ENCODE peak calls at places on chromosome 22, in four cellular contexts. P, W, H and K are unnamed samples.

GRCh38 chr22:20011123-20011992 is 5.3 kb downstream of the ARVCF start:
- DNase-seq in P (no peak), W (no peak), H (no peak), K (no peak)

GRCh38 chr22:18954333-18954732 is 18.2 kb upstream of the PRODH start:
- DNase-seq in P (peak; percentile 33), W (peak; percentile 16), H (peak; percentile 84), K (peak; percentile 81)

GRCh38 chr22:48155446-48155845 is 1393.0 kb downstream of the TBC1D22A start:
- DNase-seq in P (no peak), W (no peak), H (no peak), K (no peak)

GRCh38 chr22:20312396-20313191 is 7.3 kb downstream of the DGCR6L start:
- DNase-seq in P (no peak), W (no peak), H (no peak), K (no peak)

GRCh38 chr22:17633217-17633997 is 4.9 kb upstream of the ATP6V1E1 start:
- DNase-seq in P (peak; percentile 65), W (peak; percentile 92), H (no peak), K (no peak)

GRCh38 chr22:23152238-23153114 is 7.2 kb downstream of the RAB36 start:
- DNase-seq in P (no peak), W (no peak), H (peak; percentile 46), K (no peak)

GRCh38 chr22:40567106-40567505 is 69.4 kb downstream of the MRTFA start:
- DNase-seq in P (peak; percentile 51), W (peak; percentile 81), H (no peak), K (no peak)

GRCh38 chr22:29621761-29622526 is 18.5 kb downstream of the NF2 start:
- DNase-seq in P (peak; percentile 94), W (peak; percentile 98), H (no peak), K (no peak)

GRCh38 chr22:17772963-17773605 is 1.2 kb downstream of the BID start:
- DNase-seq in P (peak; percentile 25), W (peak; percentile 62), H (no peak), K (no peak)

GRCh38 chr22:29336751-29337490 is 21.4 kb upstream of the RASL10A start:
- DNase-seq in P (no peak), W (no peak), H (no peak), K (no peak)

GRCh38 chr22:23120415-23120899 is 21.3 kb downstream of the RSPH14 start:
- DNase-seq in P (no peak), W (no peak), H (no peak), K (no peak)

GRCh38 chr22:26367402-26368245 is 61.4 kb upstream of the ASPHD2 start:
- DNase-seq in P (peak; percentile 38), W (peak; percentile 34), H (peak; percentile 39), K (peak; percentile 62)

GRCh38 chr22:49136816-49137180 is 690.9 kb downstream of the BRD1 start:
- DNase-seq in P (no peak), W (no peak), H (no peak), K (no peak)

GRCh38 chr22:19058713-19059451 is 63.3 kb downstream of the DGCR2 start:
- DNase-seq in P (no peak), W (no peak), H (no peak), K (no peak)

GRCh38 chr22:44187652-44188230 is 7.0 kb downstream of the PARVG start:
- DNase-seq in P (no peak), W (no peak), H (no peak), K (no peak)

GRCh38 chr22:50179937-50180726 is 5.6 kb upstream of the TRABD start:
- DNase-seq in P (no peak), W (no peak), H (no peak), K (no peak)

GRCh38 chr22:31947296-31947695 is 3.0 kb downstream of the YWHAH start:
- DNase-seq in P (peak; percentile 30), W (no peak), H (peak; percentile 63), K (peak; percentile 65)

GRCh38 chr22:30728829-30729228 is 34.2 kb downstream of the OSBP2 start:
- DNase-seq in P (no peak), W (no peak), H (no peak), K (no peak)

GRCh38 chr22:30733081-30733680 is 38.5 kb downstream of the OSBP2 start:
- DNase-seq in P (peak; percentile 79), W (peak; percentile 88), H (no peak), K (no peak)

GRCh38 chr22:30730351-30730750 is 35.7 kb downstream of the OSBP2 start:
- DNase-seq in P (no peak), W (peak; percentile 11), H (no peak), K (no peak)

GRCh38 chr22:30731658-30732057 is 37.0 kb downstream of the OSBP2 start:
- DNase-seq in P (no peak), W (no peak), H (no peak), K (no peak)

GRCh38 chr22:30732426-30732825 is 37.8 kb downstream of the OSBP2 start:
- DNase-seq in P (no peak), W (no peak), H (no peak), K (no peak)
- TF ChIP-seq CTCF in P (no peak), W (no peak), H (no peak), K (no peak)

GRCh38 chr22:42268852-42269406 is 1.5 kb downstream of the TCF20 start:
- DNase-seq in P (no peak), W (no peak), H (no peak), K (no peak)

GRCh38 chr22:42271191-42271813 is 849 bp upstream of the TCF20 start:
- DNase-seq in P (no peak), W (no peak), H (no peak), K (no peak)

GRCh38 chr22:42270512-42271190 is at the start of gene TCF20:
- DNase-seq in P (peak; percentile 59), W (peak; percentile 64), H (peak; percentile 99), K (peak; percentile 96)

GRCh38 chr22:42270178-42270511 is 308 bp downstream of the TCF20 start:
- DNase-seq in P (no peak), W (no peak), H (no peak), K (no peak)

DNA sequence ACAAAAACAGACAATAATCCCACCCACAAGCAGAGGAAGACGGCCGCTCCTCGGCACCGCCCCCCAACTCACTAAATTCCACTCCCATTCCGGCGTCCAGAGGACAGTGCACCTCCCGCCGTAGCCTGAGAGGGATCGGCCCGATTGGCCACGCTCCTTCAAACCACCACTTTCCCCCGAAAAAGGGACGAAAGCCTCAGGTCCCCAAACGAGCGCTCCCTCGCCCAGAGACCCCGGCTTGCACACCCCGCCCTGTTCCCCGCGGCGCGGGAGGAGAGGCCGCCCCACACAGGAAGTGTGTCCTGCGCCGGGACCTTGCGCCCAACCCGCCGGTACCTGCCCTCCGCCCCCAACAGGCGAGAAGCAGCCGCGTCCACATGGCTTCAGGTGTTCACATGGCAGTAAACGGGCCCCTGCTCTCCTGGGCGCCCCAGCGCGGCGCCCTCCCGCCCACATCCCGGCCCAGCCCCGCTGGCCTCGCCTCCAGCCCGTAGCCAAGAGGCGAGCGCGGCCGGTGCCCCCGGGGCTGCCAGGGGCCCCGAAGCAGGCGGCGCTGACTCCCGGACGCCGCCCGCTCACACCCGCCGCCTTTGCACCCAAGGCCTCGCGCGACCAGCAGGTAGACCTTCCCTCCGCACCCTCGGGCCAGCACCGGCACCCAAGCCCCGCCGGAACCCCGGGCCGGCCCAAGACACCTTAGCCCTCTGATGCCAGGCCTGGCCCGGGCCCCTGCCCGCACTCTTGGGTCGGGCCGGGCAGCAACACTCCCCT is 861 bp downstream of the TCF20 start:
- DNase-seq in P (no peak), W (no peak), H (peak; percentile 90), K (peak; percentile 86)
- TF ChIP-seq CTCF in P (no peak), W (no peak), H (peak; percentile 8), K (peak; percentile 30)

GRCh38 chr22:38258895-38259294 is 13.9 kb downstream of the TMEM184B start:
- DNase-seq in P (no peak), W (no peak), H (no peak), K (no peak)

GRCh38 chr22:38261478-38261803 is 11.4 kb downstream of the TMEM184B start:
- DNase-seq in P (no peak), W (no peak), H (no peak), K (no peak)

GRCh38 chr22:38262051-38262795 is 10.6 kb downstream of the TMEM184B start:
- DNase-seq in P (no peak), W (peak; percentile 34), H (peak; percentile 71), K (peak; percentile 73)

GRCh38 chr22:38259370-38259769 is 13.4 kb downstream of the TMEM184B start:
- DNase-seq in P (no peak), W (no peak), H (no peak), K (no peak)

GRCh38 chr22:38260760-38261477 is 11.9 kb downstream of the TMEM184B start:
- DNase-seq in P (peak; percentile 42), W (peak; percentile 18), H (no peak), K (no peak)
- TF ChIP-seq CTCF in P (peak; percentile 29), W (peak; percentile 26), H (peak; percentile 37), K (peak; percentile 24)

GRCh38 chr22:36432592-36433317 is 45.0 kb upstream of the MYH9 start:
- DNase-seq in P (peak; percentile 49), W (peak; percentile 90), H (no peak), K (no peak)

GRCh38 chr22:36439481-36440271 is 41.8 kb downstream of the TXN2 start:
- DNase-seq in P (peak; percentile 95), W (peak; percentile 98), H (no peak), K (no peak)

GRCh38 chr22:36433318-36434231 is 45.8 kb upstream of the MYH9 start:
- DNase-seq in P (no peak), W (peak; percentile 36), H (no peak), K (no peak)

GRCh38 chr22:36431977-36432376 is 44.2 kb upstream of the MYH9 start:
- DNase-seq in P (no peak), W (no peak), H (no peak), K (no peak)

GRCh38 chr22:36435516-36436415 is 45.7 kb downstream of the TXN2 start:
- DNase-seq in P (no peak), W (no peak), H (peak; percentile 54), K (peak; percentile 71)
- TF ChIP-seq CTCF in P (no peak), W (no peak), H (no peak), K (no peak)

GRCh38 chr22:38700789-38701628 is at the start of gene JOSD1:
- DNase-seq in P (peak; percentile 94), W (peak; percentile 92), H (peak; percentile 98), K (peak; percentile 95)
- TF ChIP-seq CTCF in P (no peak), W (no peak), H (no peak), K (no peak)

GRCh38 chr22:24265734-24266133 is 4.9 kb upstream of the SPECC1L start:
- DNase-seq in P (no peak), W (no peak), H (no peak), K (no peak)

GRCh38 chr22:24271406-24271760 is 752 bp downstream of the SPECC1L start:
- DNase-seq in P (no peak), W (peak; percentile 38), H (no peak), K (no peak)

DNA sequence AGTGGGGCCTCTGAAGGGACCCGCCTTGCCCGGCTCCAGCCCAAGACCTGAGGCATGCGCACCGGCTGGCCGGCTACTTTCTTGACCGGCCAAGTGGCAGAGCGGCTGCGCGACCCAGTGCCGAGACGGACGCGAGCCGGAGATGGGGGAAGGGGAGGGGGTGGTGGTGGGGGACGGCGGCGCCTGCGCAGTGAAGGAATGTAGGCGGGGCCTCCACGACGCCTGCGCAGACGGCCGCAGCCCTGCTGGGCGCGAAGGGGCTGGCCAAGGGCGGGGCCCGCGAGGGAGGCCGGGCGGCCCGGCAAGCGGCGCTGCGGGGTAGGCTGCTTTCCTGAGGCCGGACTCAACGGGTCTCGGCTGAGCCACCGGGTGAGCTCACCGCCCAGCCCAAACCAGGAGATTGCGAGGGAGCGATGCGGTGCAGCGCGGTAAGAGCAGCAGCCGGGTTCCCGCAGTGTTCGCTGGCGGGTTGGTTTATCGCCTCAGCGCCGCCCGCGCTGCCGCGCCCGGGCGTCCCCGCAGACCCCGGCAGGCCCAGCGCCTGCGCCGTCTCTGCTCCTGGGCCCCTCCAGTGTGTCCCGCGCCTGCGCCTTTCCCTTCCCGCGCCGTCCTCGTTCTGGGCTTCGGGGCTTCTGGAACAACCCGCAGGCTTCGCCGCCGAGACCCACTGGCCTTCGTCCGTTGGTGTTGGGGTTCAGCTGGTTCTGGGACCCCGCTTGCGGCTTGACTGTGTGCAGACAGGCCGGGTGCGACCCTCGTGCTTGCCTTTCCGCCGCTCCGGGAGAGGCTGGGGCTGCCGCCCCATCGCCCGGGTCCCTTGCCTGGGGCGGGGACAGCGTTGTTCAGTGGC is at the start of gene SPECC1L:
- DNase-seq in P (peak; percentile 93), W (peak; percentile 84), H (peak; percentile 97), K (peak; percentile 94)
- TF ChIP-seq CTCF in P (no peak), W (no peak), H (no peak), K (no peak)